ENCODE peak calls at places on chromosomes 11 and 22, in nine cellular contexts. X is psoas muscle, D is dorsolateral prefrontal cortex, S is endodermal cell, I is ovary, C is substantia nigra, R is stomach, A is heart right ventricle, U is mammary epithelial cell. W is an unnamed sample.

GRCh38 chr11:11010624-11011127 is 152.8 kb upstream of the ZBED5 start:
- DNase-seq in X (peak), D (peak), S (peak), I (no peak), C (peak), R (peak), A (peak), U (peak), W (no peak)

GRCh38 chr11:103326070-103326794 is 217.0 kb downstream of the DYNC2H1 start:
- DNase-seq in X (no peak), D (no peak), S (peak), I (no peak), C (no peak), R (no peak), A (no peak), U (peak), W (peak)

GRCh38 chr11:71999813-72000590 is 1.3 kb downstream of the IL18BP start:
- DNase-seq in X (no peak), D (no peak), S (no peak), I (no peak), C (no peak), R (no peak), A (no peak), U (no peak), W (peak)

GRCh38 chr11:82703226-82703625 is 30.4 kb downstream of the FAM181B start:
- DNase-seq in X (no peak), D (no peak), S (no peak), I (no peak), C (no peak), R (no peak), A (no peak), U (no peak), W (no peak)

GRCh38 chr22:26542831-26543230 is 30.6 kb upstream of the TFIP11 start:
- DNase-seq in X (no peak), D (no peak), S (no peak), I (no peak), C (no peak), R (no peak), A (no peak), U (no peak), W (peak)

GRCh38 chr11:132158696-132159095 is 788.3 kb downstream of the NTM start:
- DNase-seq in X (no peak), D (no peak), S (no peak), I (no peak), C (no peak), R (no peak), A (no peak), U (peak), W (peak)

GRCh38 chr11:95095858-95096587 is 6.4 kb downstream of the ENDOD1 start:
- DNase-seq in X (no peak), D (no peak), S (no peak), I (no peak), C (no peak), R (no peak), A (no peak), U (peak), W (peak)

GRCh38 chr11:75301131-75301530 is 50.3 kb downstream of the ARRB1 start:
- DNase-seq in X (no peak), D (no peak), S (no peak), I (no peak), C (no peak), R (no peak), A (no peak), U (no peak), W (no peak)

GRCh38 chr11:76172583-76172982 is 33.7 kb downstream of the WNT11 start:
- DNase-seq in X (no peak), D (no peak), S (no peak), I (no peak), C (no peak), R (no peak), A (no peak), U (no peak), W (no peak)

GRCh38 chr11:16895306-16895705 is 118.9 kb downstream of the PLEKHA7 start:
- DNase-seq in X (no peak), D (no peak), S (no peak), I (no peak), C (no peak), R (no peak), A (no peak), U (peak), W (peak)

GRCh38 chr11:58905716-58906547 is 33.4 kb upstream of the GLYATL1 start:
- DNase-seq in X (peak), D (peak), S (peak), I (no peak), C (peak), R (peak), A (peak), U (peak), W (peak)

GRCh38 chr22:37511368-37512104 is 7.7 kb downstream of the CARD10 start:
- DNase-seq in X (no peak), D (no peak), S (no peak), I (no peak), C (no peak), R (no peak), A (no peak), U (no peak), W (no peak)

GRCh38 chr22:49373801-49374226 is 453.9 kb downstream of the BRD1 start:
- DNase-seq in X (no peak), D (peak), S (peak), I (no peak), C (no peak), R (peak), A (no peak), U (no peak), W (no peak)

GRCh38 chr11:17572359-17572690 is 25.3 kb downstream of the OTOG start:
- DNase-seq in X (no peak), D (no peak), S (no peak), I (no peak), C (no peak), R (peak), A (no peak), U (no peak), W (no peak)

GRCh38 chr22:37010976-37011375 is 8.3 kb downstream of the TST start:
- DNase-seq in X (no peak), D (no peak), S (no peak), I (no peak), C (no peak), R (no peak), A (no peak), U (no peak), W (no peak)

GRCh38 chr11:91421586-91421985 is 803.0 kb upstream of the FAT3 start:
- DNase-seq in X (no peak), D (no peak), S (no peak), I (no peak), C (no peak), R (no peak), A (no peak), U (no peak), W (no peak)

GRCh38 chr22:27747396-27748256 is 53.9 kb downstream of the MN1 start:
- DNase-seq in X (no peak), D (no peak), S (no peak), I (no peak), C (no peak), R (no peak), A (no peak), U (no peak), W (no peak)

GRCh38 chr22:27344546-27344945 is 457.0 kb downstream of the MN1 start:
- DNase-seq in X (no peak), D (no peak), S (no peak), I (no peak), C (no peak), R (no peak), A (no peak), U (no peak), W (no peak)

GRCh38 chr11:117574551-117574950 is 222.5 kb downstream of the DSCAML1 start:
- DNase-seq in X (no peak), D (no peak), S (no peak), I (no peak), C (no peak), R (no peak), A (no peak), U (no peak), W (no peak)

GRCh38 chr11:108938604-108939003 is 273.7 kb downstream of the DDX10 start:
- DNase-seq in X (no peak), D (no peak), S (no peak), I (no peak), C (no peak), R (no peak), A (no peak), U (peak), W (peak)

GRCh38 chr11:27718853-27719574 is 18.8 kb upstream of the BDNF start:
- DNase-seq in X (no peak), D (no peak), S (peak), I (peak), C (no peak), R (no peak), A (peak), U (no peak), W (peak)

GRCh38 chr11:15835705-15836411 is 520.5 kb downstream of the SOX6 start:
- DNase-seq in X (peak), D (no peak), S (no peak), I (no peak), C (no peak), R (no peak), A (no peak), U (no peak), W (no peak)

GRCh38 chr11:13429836-13430235 is 33.2 kb downstream of the BTBD10 start:
- DNase-seq in X (no peak), D (no peak), S (no peak), I (no peak), C (no peak), R (no peak), A (no peak), U (no peak), W (no peak)

GRCh38 chr22:27246558-27246957 is 555.0 kb downstream of the MN1 start:
- DNase-seq in X (no peak), D (no peak), S (no peak), I (no peak), C (no peak), R (no peak), A (no peak), U (no peak), W (no peak)

GRCh38 chr22:18103527-18104269 is 6.9 kb upstream of the TUBA8 start:
- DNase-seq in X (peak), D (no peak), S (peak), I (no peak), C (no peak), R (no peak), A (no peak), U (no peak), W (no peak)

GRCh38 chr22:30390974-30391691 is 3.9 kb upstream of the RNF215 start:
- DNase-seq in X (peak), D (peak), S (peak), I (peak), C (peak), R (peak), A (peak), U (peak), W (peak)

GRCh38 chr11:131889760-131890620 is 519.6 kb downstream of the NTM start:
- DNase-seq in X (no peak), D (no peak), S (peak), I (no peak), C (no peak), R (no peak), A (no peak), U (no peak), W (no peak)

GRCh38 chr22:37166675-37167066 is 17.0 kb upstream of the IL2RB start:
- DNase-seq in X (peak), D (peak), S (peak), I (peak), C (peak), R (peak), A (peak), U (peak), W (peak)

GRCh38 chr11:8097926-8098325 is 16.9 kb downstream of the TUB start:
- DNase-seq in X (no peak), D (no peak), S (no peak), I (no peak), C (no peak), R (peak), A (no peak), U (no peak), W (peak)

GRCh38 chr11:280762-281485 is 2.7 kb downstream of the NLRP6 start:
- DNase-seq in X (no peak), D (no peak), S (peak), I (no peak), C (no peak), R (no peak), A (no peak), U (peak), W (peak)
- H3K27ac ChIP-seq in X (no peak), D (no peak), S (no peak), I (no peak), C (no peak), R (no peak), A (no peak), U (no peak), W (no peak)

GRCh38 chr22:36002084-36002483 is 26.5 kb downstream of the RBFOX2 start:
- DNase-seq in X (no peak), D (no peak), S (no peak), I (no peak), C (no peak), R (no peak), A (no peak), U (no peak), W (no peak)

GRCh38 chr22:36008131-36008530 is 20.5 kb downstream of the RBFOX2 start:
- DNase-seq in X (no peak), D (no peak), S (no peak), I (no peak), C (no peak), R (no peak), A (no peak), U (no peak), W (no peak)

GRCh38 chr22:35998748-35999147 is 29.9 kb downstream of the RBFOX2 start:
- DNase-seq in X (no peak), D (no peak), S (no peak), I (no peak), C (no peak), R (no peak), A (no peak), U (no peak), W (no peak)

GRCh38 chr22:36003972-36004674 is 24.5 kb downstream of the RBFOX2 start:
- DNase-seq in X (no peak), D (no peak), S (no peak), I (no peak), C (no peak), R (no peak), A (no peak), U (no peak), W (no peak)

GRCh38 chr22:36002861-36003260 is 25.8 kb downstream of the RBFOX2 start:
- DNase-seq in X (no peak), D (no peak), S (no peak), I (no peak), C (no peak), R (no peak), A (no peak), U (no peak), W (no peak)
- H3K27ac ChIP-seq in X (no peak), D (no peak), S (no peak), I (no peak), C (no peak), R (no peak), A (no peak), U (no peak), W (no peak)

GRCh38 chr11:128902515-128903066 is 11.4 kb downstream of the KCNJ5 start:
- DNase-seq in X (no peak), D (no peak), S (peak), I (no peak), C (no peak), R (no peak), A (no peak), U (peak), W (peak)

GRCh38 chr11:128897841-128898240 is 6.7 kb downstream of the KCNJ5 start:
- DNase-seq in X (no peak), D (no peak), S (no peak), I (no peak), C (no peak), R (no peak), A (no peak), U (no peak), W (no peak)

GRCh38 chr11:128901655-128902514 is 10.7 kb downstream of the KCNJ5 start:
- DNase-seq in X (no peak), D (no peak), S (peak), I (no peak), C (no peak), R (no peak), A (no peak), U (no peak), W (peak)

GRCh38 chr11:128898580-128899344 is 7.6 kb downstream of the KCNJ5 start:
- DNase-seq in X (peak), D (no peak), S (no peak), I (no peak), C (no peak), R (no peak), A (peak), U (peak), W (no peak)

DNA sequence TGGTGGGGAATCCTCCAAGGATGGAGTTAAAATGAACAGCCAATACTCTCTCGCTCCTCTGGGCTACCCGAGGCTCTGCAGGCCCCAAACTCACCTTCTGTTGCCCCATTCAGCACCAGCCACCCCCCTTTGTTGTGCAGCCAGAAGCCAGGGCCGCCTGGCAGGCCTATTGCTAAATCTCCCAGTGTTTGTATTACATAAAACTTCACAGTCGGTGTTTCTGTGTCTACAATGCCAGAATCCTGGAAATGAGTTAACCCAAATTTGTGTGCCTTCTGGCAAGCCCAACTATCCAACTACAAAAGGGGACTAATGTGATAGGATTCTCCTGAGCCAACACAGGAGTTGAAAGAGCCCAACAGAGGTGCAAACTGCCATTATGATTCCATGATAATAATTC is 9.3 kb downstream of the KCNJ5 start:
- DNase-seq in X (no peak), D (no peak), S (no peak), I (no peak), C (peak), R (peak), A (no peak), U (no peak), W (no peak)
- H3K27ac ChIP-seq in X (no peak), D (no peak), S (no peak), I (no peak), C (no peak), R (no peak), A (no peak), U (no peak), W (no peak)

GRCh38 chr11:38460429-38460828 is 1862.4 kb upstream of the RAG2 start:
- DNase-seq in X (no peak), D (no peak), S (no peak), I (no peak), C (no peak), R (no peak), A (no peak), U (peak), W (no peak)

GRCh38 chr11:38460901-38461300 is 1862.9 kb upstream of the RAG2 start:
- DNase-seq in X (no peak), D (no peak), S (no peak), I (peak), C (no peak), R (peak), A (no peak), U (peak), W (no peak)

GRCh38 chr11:38456371-38456770 is 1858.3 kb upstream of the RAG2 start:
- DNase-seq in X (no peak), D (no peak), S (no peak), I (no peak), C (no peak), R (no peak), A (no peak), U (peak), W (no peak)

GRCh38 chr11:38461751-38462150 is 1863.7 kb upstream of the RAG2 start:
- DNase-seq in X (no peak), D (no peak), S (no peak), I (peak), C (no peak), R (no peak), A (no peak), U (no peak), W (no peak)
- H3K27ac ChIP-seq in X (no peak), D (no peak), S (no peak), I (peak), C (no peak), R (no peak), A (no peak), U (no peak), W (no peak)

DNA sequence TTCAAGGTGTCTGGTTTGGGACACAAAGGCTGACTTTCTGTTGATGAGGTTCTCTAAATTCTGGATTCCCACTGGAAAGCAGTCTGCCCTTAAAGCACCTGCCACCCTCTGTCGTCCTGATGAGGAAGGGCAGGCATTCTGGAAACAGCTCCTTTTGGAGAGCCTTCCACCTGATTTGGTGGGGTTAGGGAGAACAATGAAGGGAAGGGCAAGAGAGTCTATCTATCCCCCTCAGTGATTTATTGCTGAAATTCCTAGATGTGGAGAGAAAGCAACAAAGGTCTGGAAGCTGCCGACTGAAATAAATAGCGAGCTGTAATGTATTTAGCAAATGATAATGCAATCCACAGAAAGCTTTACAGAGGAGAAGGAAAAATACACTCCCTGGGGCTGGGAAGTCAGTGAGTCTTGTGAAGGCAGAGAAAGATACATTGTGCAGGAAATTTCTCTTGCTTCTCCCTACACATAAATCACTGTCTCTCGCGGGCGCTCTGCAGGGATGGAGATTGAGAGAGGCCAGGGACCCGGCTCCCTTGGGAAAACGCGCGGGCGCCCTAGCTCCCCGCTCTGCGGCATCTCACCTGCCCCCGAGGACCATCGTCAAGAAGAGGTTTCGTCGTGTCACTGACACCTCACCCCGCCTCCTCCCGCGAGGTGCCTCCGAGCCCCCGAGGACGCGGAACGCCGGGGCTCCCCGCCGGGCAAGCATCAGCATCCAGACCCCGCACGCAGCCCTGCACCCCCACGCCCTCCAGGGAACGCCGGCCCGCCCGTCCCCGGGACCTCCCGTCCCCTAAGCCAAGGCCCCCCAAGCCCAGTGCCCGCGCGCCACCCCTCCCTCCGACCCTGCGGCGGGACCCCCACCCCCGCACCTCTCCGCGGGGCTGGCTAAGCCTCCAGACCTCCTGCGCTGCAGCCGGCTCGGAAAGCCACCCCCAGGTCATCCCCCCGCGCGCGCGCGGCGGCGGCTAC is 673 bp downstream of the CDON start:
- DNase-seq in X (peak), D (no peak), S (peak), I (peak), C (no peak), R (no peak), A (no peak), U (peak), W (peak)
- H3K27ac ChIP-seq in X (peak), D (no peak), S (peak), I (peak), C (peak), R (peak), A (peak), U (no peak), W (no peak)

GRCh38 chr11:88478136-88478785 is 140.7 kb upstream of the CTSC start:
- DNase-seq in X (no peak), D (no peak), S (no peak), I (no peak), C (no peak), R (no peak), A (no peak), U (no peak), W (no peak)
- H3K27ac ChIP-seq in X (no peak), D (no peak), S (no peak), I (no peak), C (no peak), R (no peak), A (no peak), U (no peak), W (no peak)

GRCh38 chr22:42684462-42685195 is 35.4 kb upstream of the CYB5R3 start:
- DNase-seq in X (no peak), D (no peak), S (no peak), I (no peak), C (no peak), R (no peak), A (no peak), U (no peak), W (peak)

GRCh38 chr22:42678894-42679293 is 29.7 kb upstream of the CYB5R3 start:
- DNase-seq in X (no peak), D (no peak), S (no peak), I (no peak), C (no peak), R (no peak), A (no peak), U (no peak), W (no peak)

GRCh38 chr22:42680648-42681047 is 31.5 kb upstream of the CYB5R3 start:
- DNase-seq in X (peak), D (no peak), S (no peak), I (no peak), C (no peak), R (no peak), A (no peak), U (peak), W (peak)

GRCh38 chr22:42683599-42684283 is 34.5 kb upstream of the CYB5R3 start:
- DNase-seq in X (peak), D (no peak), S (no peak), I (no peak), C (peak), R (no peak), A (peak), U (no peak), W (peak)

GRCh38 chr22:42682113-42682851 is 33.1 kb upstream of the CYB5R3 start:
- DNase-seq in X (no peak), D (no peak), S (no peak), I (no peak), C (no peak), R (no peak), A (no peak), U (no peak), W (no peak)
- H3K27ac ChIP-seq in X (no peak), D (no peak), S (no peak), I (no peak), C (no peak), R (no peak), A (peak), U (no peak), W (no peak)

GRCh38 chr11:6979365-6979764 is 40.8 kb downstream of the ZNF214 start:
- DNase-seq in X (no peak), D (no peak), S (no peak), I (no peak), C (no peak), R (no peak), A (no peak), U (no peak), W (no peak)
- H3K27ac ChIP-seq in X (no peak), D (no peak), S (no peak), I (no peak), C (no peak), R (no peak), A (no peak), U (no peak), W (no peak)